ENCODE peak calls at places on chromosomes 13 and 19, in six cellular contexts. D, G, N, E, I and A are unnamed samples.
A peak's percentile ranks its signal among the peaks of the same experiment; 100 is the strongest.

GRCh38 chr19:16830679-16831078 is 1.5 kb downstream of the SIN3B start:
- DNase-seq in N (no peak), E (no peak), I (no peak), G (no peak), D (no peak), A (no peak)

GRCh38 chr13:101433895-101434294 is 17.6 kb upstream of the NALCN start:
- DNase-seq in G (no peak), E (no peak), D (no peak), I (no peak), N (no peak), A (no peak)

GRCh38 chr13:23796546-23796945 is 92.7 kb downstream of the MIPEP start:
- DNase-seq in E (no peak), D (no peak), I (no peak), N (peak; percentile 9), G (no peak), A (no peak)

GRCh38 chr13:88622362-88622973 is 951.3 kb downstream of the SLITRK5 start:
- DNase-seq in N (no peak), E (peak; percentile 7), G (no peak), D (no peak), I (no peak), A (no peak)

GRCh38 chr13:99617474-99618255 is 116.4 kb downstream of the TM9SF2 start:
- DNase-seq in N (peak; percentile 49), E (no peak), I (no peak), D (peak; percentile 3), G (no peak), A (no peak)

GRCh38 chr13:109647046-109647445 is 139.3 kb downstream of the IRS2 start:
- DNase-seq in N (peak; percentile 48), I (no peak), G (no peak), D (no peak), E (no peak), A (no peak)

GRCh38 chr13:110771194-110771593 is 57.7 kb downstream of the ING1 start:
- DNase-seq in E (no peak), N (peak; percentile 51), D (no peak), I (no peak), G (no peak), A (no peak)

GRCh38 chr13:102839462-102839861 is 6.4 kb upstream of the ERCC5 start:
- DNase-seq in N (no peak), E (no peak), D (no peak), I (no peak), G (no peak), A (no peak)

GRCh38 chr13:93398167-93398566 is 171.6 kb downstream of the GPC6 start:
- DNase-seq in D (no peak), N (no peak), G (no peak), I (no peak), E (no peak), A (no peak)

GRCh38 chr13:98327326-98328314 is 150.6 kb upstream of the RNF113B start:
- DNase-seq in I (no peak), D (no peak), G (no peak), N (no peak), E (no peak), A (no peak)

GRCh38 chr19:52991484-52991883 is 22.2 kb upstream of the ERVV-1 start:
- DNase-seq in I (no peak), N (peak; percentile 84), E (no peak), D (no peak), G (no peak), A (no peak)

GRCh38 chr19:55492362-55492944 is 4.2 kb downstream of the SSC5D start:
- DNase-seq in I (no peak), D (no peak), E (no peak), G (no peak), N (no peak), A (no peak)

GRCh38 chr19:45327404-45328143 is 4.9 kb upstream of the CKM start:
- DNase-seq in G (no peak), N (no peak), D (no peak), I (no peak), E (no peak), A (no peak)